ENCODE peak calls at places on chromosomes 7 and 10, in ten cellular contexts. One of them, this sample, is unnamed.

GRCh38 chr7:69508736-69509135 is 89.5 kb upstream of the AUTS2 start:
- DNase-seq in HepG2: no peak
- DNase-seq in hepatocyte: no peak
- DNase-seq in GM23338: no peak
- DNase-seq in PC-9: no peak
- DNase-seq in PC-3: no peak
- DNase-seq in GM23248: no peak
- DNase-seq in HCT116: no peak
- DNase-seq in neural progenitor cell: no peak
- DNase-seq in endothelial cell of umbilical vein: no peak
- DNase-seq in this sample: no peak

GRCh38 chr10:101646369-101646768 is 48.6 kb downstream of the FBXW4 start:
- DNase-seq in HepG2: no peak
- DNase-seq in hepatocyte: no peak
- DNase-seq in GM23338: no peak
- DNase-seq in PC-9: no peak
- DNase-seq in PC-3: no peak
- DNase-seq in GM23248: no peak
- DNase-seq in HCT116: no peak
- DNase-seq in neural progenitor cell: no peak
- DNase-seq in endothelial cell of umbilical vein: no peak
- DNase-seq in this sample: no peak

GRCh38 chr10:58851606-58852005 is 324.8 kb upstream of the PHYHIPL start:
- DNase-seq in HepG2: no peak
- DNase-seq in hepatocyte: no peak
- DNase-seq in GM23338: no peak
- DNase-seq in PC-9: no peak
- DNase-seq in PC-3: peak
- DNase-seq in GM23248: peak
- DNase-seq in HCT116: no peak
- DNase-seq in neural progenitor cell: no peak
- DNase-seq in endothelial cell of umbilical vein: no peak
- DNase-seq in this sample: no peak

GRCh38 chr7:6646380-6646950 is 9.3 kb downstream of the ZNF316 start:
- DNase-seq in HepG2: no peak
- DNase-seq in hepatocyte: peak
- DNase-seq in GM23338: no peak
- DNase-seq in PC-9: no peak
- DNase-seq in PC-3: no peak
- DNase-seq in GM23248: no peak
- DNase-seq in HCT116: no peak
- DNase-seq in neural progenitor cell: no peak
- DNase-seq in endothelial cell of umbilical vein: no peak
- DNase-seq in this sample: no peak

GRCh38 chr10:88565072-88565471 is 18.0 kb downstream of the RNLS start:
- DNase-seq in HepG2: no peak
- DNase-seq in hepatocyte: peak
- DNase-seq in GM23338: peak
- DNase-seq in PC-9: no peak
- DNase-seq in PC-3: no peak
- DNase-seq in GM23248: peak
- DNase-seq in HCT116: peak
- DNase-seq in neural progenitor cell: no peak
- DNase-seq in endothelial cell of umbilical vein: peak
- DNase-seq in this sample: no peak

GRCh38 chr10:27884185-27884630 is 114.7 kb downstream of the ODAD2 start:
- DNase-seq in HepG2: no peak
- DNase-seq in hepatocyte: no peak
- DNase-seq in GM23338: no peak
- DNase-seq in PC-9: no peak
- DNase-seq in PC-3: no peak
- DNase-seq in GM23248: no peak
- DNase-seq in HCT116: no peak
- DNase-seq in neural progenitor cell: no peak
- DNase-seq in endothelial cell of umbilical vein: no peak
- DNase-seq in this sample: no peak

GRCh38 chr10:125209591-125210373 is 49.4 kb upstream of the CTBP2 start:
- DNase-seq in HepG2: no peak
- DNase-seq in hepatocyte: no peak
- DNase-seq in GM23338: no peak
- DNase-seq in PC-9: no peak
- DNase-seq in PC-3: no peak
- DNase-seq in GM23248: no peak
- DNase-seq in HCT116: no peak
- DNase-seq in neural progenitor cell: no peak
- DNase-seq in endothelial cell of umbilical vein: peak
- DNase-seq in this sample: no peak

GRCh38 chr7:112986256-112987031 is 100.2 kb downstream of the GPR85 start:
- DNase-seq in HepG2: no peak
- DNase-seq in hepatocyte: no peak
- DNase-seq in GM23338: no peak
- DNase-seq in PC-9: no peak
- DNase-seq in PC-3: peak
- DNase-seq in GM23248: peak
- DNase-seq in HCT116: no peak
- DNase-seq in neural progenitor cell: no peak
- DNase-seq in endothelial cell of umbilical vein: no peak
- DNase-seq in this sample: no peak

GRCh38 chr10:77586719-77587423 is 50.7 kb downstream of the KCNMA1 start:
- DNase-seq in HepG2: no peak
- DNase-seq in hepatocyte: peak
- DNase-seq in GM23338: no peak
- DNase-seq in PC-9: peak
- DNase-seq in PC-3: peak
- DNase-seq in GM23248: peak
- DNase-seq in HCT116: no peak
- DNase-seq in neural progenitor cell: no peak
- DNase-seq in endothelial cell of umbilical vein: no peak
- DNase-seq in this sample: no peak

GRCh38 chr7:97973206-97973658 is 16.8 kb downstream of the OCM2 start:
- DNase-seq in HepG2: no peak
- DNase-seq in hepatocyte: peak
- DNase-seq in GM23338: peak
- DNase-seq in PC-9: no peak
- DNase-seq in PC-3: no peak
- DNase-seq in GM23248: no peak
- DNase-seq in HCT116: peak
- DNase-seq in neural progenitor cell: peak
- DNase-seq in endothelial cell of umbilical vein: no peak
- DNase-seq in this sample: no peak

GRCh38 chr10:79422178-79422892 is 23.1 kb downstream of the ZCCHC24 start:
- DNase-seq in HepG2: no peak
- DNase-seq in hepatocyte: peak
- DNase-seq in GM23338: no peak
- DNase-seq in PC-9: no peak
- DNase-seq in PC-3: no peak
- DNase-seq in GM23248: peak
- DNase-seq in HCT116: no peak
- DNase-seq in neural progenitor cell: no peak
- DNase-seq in endothelial cell of umbilical vein: no peak
- DNase-seq in this sample: no peak

GRCh38 chr7:144671429-144671828 is 164.4 kb downstream of the TPK1 start:
- DNase-seq in HepG2: no peak
- DNase-seq in hepatocyte: no peak
- DNase-seq in GM23338: peak
- DNase-seq in PC-9: no peak
- DNase-seq in PC-3: no peak
- DNase-seq in GM23248: no peak
- DNase-seq in HCT116: no peak
- DNase-seq in neural progenitor cell: no peak
- DNase-seq in endothelial cell of umbilical vein: no peak
- DNase-seq in this sample: no peak

GRCh38 chr7:139317954-139318505 is 23.1 kb upstream of the FMC1 start:
- DNase-seq in HepG2: no peak
- DNase-seq in hepatocyte: no peak
- DNase-seq in GM23338: no peak
- DNase-seq in PC-9: no peak
- DNase-seq in PC-3: no peak
- DNase-seq in GM23248: no peak
- DNase-seq in HCT116: no peak
- DNase-seq in neural progenitor cell: no peak
- DNase-seq in endothelial cell of umbilical vein: no peak
- DNase-seq in this sample: no peak
- H2AFZ ChIP-seq in HepG2: no peak
- H2AFZ ChIP-seq in hepatocyte: no peak
- H2AFZ ChIP-seq in GM23338: no peak
- H2AFZ ChIP-seq in PC-9: no peak
- H2AFZ ChIP-seq in PC-3: no peak
- H2AFZ ChIP-seq in GM23248: no peak
- H2AFZ ChIP-seq in HCT116: no peak
- H2AFZ ChIP-seq in neural progenitor cell: no peak
- H2AFZ ChIP-seq in endothelial cell of umbilical vein: no peak
- H2AFZ ChIP-seq in this sample: no peak

DNA sequence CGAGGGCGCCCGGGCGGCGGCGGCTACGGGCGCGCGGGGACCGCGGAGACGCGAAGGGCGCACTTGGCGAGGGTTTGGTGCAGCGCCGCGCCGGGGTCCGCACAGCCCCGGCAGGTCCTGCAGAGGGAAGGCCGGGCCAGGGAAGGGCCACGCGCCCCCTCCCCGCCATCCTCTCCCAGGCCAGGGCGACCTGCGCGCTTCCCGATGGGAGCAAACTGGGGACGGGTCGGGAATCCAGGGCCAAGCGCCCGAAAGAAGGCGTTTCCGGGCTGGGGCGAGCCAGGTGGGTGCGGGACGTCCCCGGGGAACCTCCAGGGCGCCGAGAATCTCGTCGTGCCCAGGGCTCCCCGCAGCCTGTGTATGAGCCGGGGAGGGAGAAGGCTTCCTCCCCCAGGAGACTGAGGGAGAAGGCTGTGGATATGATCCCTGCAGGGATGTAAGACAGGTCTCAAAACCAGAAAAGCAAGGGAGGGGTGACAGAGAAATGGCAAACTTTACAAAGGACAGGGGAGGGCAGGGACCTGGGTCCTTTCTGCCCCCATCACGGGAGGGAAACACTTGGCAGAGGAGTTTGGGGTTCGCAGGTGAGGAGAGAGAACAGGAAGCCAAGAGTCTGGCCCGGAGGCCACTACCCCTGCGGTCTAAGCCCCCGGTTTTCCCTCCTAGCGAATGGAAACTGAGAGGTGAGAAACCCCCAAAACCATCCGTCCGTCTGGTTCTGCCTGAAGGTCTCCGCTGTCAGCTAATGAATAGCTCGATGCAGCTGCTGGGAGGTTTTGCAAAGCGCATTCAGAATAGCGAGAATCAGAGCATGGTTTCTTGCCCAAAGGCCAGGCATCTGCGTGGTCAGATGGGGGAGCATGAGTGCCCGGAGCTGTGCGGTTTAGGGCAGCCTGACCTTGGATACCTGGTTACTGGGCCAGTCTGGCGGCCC is 674 bp downstream of the AMZ1 start:
- DNase-seq in HepG2: no peak
- DNase-seq in hepatocyte: no peak
- DNase-seq in GM23338: no peak
- DNase-seq in PC-9: no peak
- DNase-seq in PC-3: no peak
- DNase-seq in GM23248: peak
- DNase-seq in HCT116: no peak
- DNase-seq in neural progenitor cell: peak
- DNase-seq in endothelial cell of umbilical vein: no peak
- DNase-seq in this sample: no peak
- TF ChIP-seq EZH2 in HepG2: peak
- TF ChIP-seq EZH2 in hepatocyte: peak
- TF ChIP-seq EZH2 in GM23338: peak
- TF ChIP-seq EZH2 in PC-9: no peak
- TF ChIP-seq EZH2 in PC-3: no peak
- TF ChIP-seq EZH2 in GM23248: peak
- TF ChIP-seq EZH2 in HCT116: no peak
- TF ChIP-seq EZH2 in neural progenitor cell: peak
- TF ChIP-seq EZH2 in endothelial cell of umbilical vein: peak
- TF ChIP-seq EZH2 in this sample: peak

DNA sequence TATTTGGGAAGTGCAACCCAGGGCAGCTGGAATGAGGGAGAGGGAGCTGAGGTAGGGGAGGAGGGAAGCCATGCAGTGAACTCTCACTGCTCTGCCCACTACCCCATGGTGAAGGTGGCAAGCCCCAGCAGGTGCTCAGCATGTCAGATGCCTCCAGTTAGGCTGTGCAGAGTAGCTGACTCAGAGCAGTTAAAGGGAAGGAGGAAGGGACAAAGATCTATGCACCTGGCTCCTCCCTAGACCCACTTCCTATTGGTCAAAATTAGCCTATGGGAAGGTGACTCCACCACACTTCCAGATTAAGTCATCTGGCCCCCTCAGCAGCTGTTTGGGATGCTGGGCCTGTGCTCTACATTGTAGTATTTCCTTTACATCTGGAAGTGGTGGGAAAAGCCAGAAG is 125.7 kb upstream of the MTPN start:
- DNase-seq in HepG2: no peak
- DNase-seq in hepatocyte: no peak
- DNase-seq in GM23338: no peak
- DNase-seq in PC-9: no peak
- DNase-seq in PC-3: no peak
- DNase-seq in GM23248: no peak
- DNase-seq in HCT116: no peak
- DNase-seq in neural progenitor cell: no peak
- DNase-seq in endothelial cell of umbilical vein: no peak
- DNase-seq in this sample: no peak
- H3K27ac ChIP-seq in HepG2: no peak
- H3K27ac ChIP-seq in hepatocyte: no peak
- H3K27ac ChIP-seq in GM23338: no peak
- H3K27ac ChIP-seq in PC-9: no peak
- H3K27ac ChIP-seq in PC-3: no peak
- H3K27ac ChIP-seq in GM23248: no peak
- H3K27ac ChIP-seq in HCT116: no peak
- H3K27ac ChIP-seq in neural progenitor cell: no peak
- H3K27ac ChIP-seq in endothelial cell of umbilical vein: no peak
- H3K27ac ChIP-seq in this sample: no peak

DNA sequence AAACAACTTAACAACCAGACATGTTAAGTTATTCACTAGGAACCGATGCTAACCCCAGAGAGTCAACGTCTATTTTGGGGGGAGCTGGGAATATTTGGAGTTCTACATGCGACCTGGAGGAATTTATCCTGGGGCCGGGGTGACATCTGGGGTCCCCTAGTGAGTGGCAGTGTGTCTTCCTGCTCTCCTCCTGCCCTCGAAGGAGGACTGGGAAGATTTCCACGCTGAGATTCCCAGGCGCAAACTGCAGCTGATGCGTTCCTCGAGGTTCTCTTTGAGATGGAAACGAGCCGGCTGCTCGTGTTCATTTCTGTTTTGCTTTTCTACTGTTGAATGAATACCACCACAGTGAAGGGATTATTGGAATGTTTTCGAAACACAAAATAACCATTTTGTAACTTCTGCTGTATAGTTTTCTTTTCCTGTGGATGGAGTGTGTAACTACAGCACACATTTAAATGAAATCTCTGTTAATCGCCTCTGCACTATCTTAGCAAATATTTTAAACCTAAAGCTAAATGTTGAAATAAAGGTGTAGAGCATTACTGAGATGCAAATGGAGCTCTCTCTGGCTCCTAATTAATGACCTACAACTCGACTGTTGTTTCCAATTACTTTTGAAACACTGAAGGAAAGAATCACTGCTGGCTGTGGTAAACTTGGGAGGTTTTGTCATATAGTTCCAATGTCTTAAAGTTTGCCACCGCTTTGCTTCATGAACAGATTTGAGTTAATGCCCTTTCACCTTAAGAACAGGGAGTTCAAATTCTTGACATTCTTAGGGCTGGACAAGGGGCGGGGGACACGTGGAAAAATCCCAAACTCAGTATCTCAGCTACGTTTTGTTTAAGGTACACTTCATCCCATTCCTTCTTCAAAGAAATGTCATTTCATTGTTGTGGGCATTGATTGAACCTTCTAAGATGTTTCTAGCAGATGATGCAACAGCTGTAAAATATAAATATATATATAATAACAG is 21.1 kb downstream of the GATA3 start:
- DNase-seq in HepG2: no peak
- DNase-seq in hepatocyte: no peak
- DNase-seq in GM23338: peak
- DNase-seq in PC-9: peak
- DNase-seq in PC-3: no peak
- DNase-seq in GM23248: no peak
- DNase-seq in HCT116: no peak
- DNase-seq in neural progenitor cell: peak
- DNase-seq in endothelial cell of umbilical vein: no peak
- DNase-seq in this sample: no peak
- H2AFZ ChIP-seq in HepG2: no peak
- H2AFZ ChIP-seq in hepatocyte: no peak
- H2AFZ ChIP-seq in GM23338: no peak
- H2AFZ ChIP-seq in PC-9: no peak
- H2AFZ ChIP-seq in PC-3: no peak
- H2AFZ ChIP-seq in GM23248: no peak
- H2AFZ ChIP-seq in HCT116: no peak
- H2AFZ ChIP-seq in neural progenitor cell: peak
- H2AFZ ChIP-seq in endothelial cell of umbilical vein: no peak
- H2AFZ ChIP-seq in this sample: no peak

This sample was measured in keratinocyte.